ENCODE peak calls at places on chromosomes 12 and 14, in four cellular contexts. A, B, J and H are unnamed samples.

GRCh38 chr12:91138337-91138905 is 27.1 kb upstream of the LUM start:
- DNase-seq in A (peak; percentile 55), J (peak; percentile 13), B (no peak), H (no peak)

GRCh38 chr12:111410229-111411186 is 4.8 kb downstream of the SH2B3 start:
- DNase-seq in J (no peak), A (peak; percentile 72), B (no peak), H (peak; percentile 56)

GRCh38 chr12:110135806-110136205 is 11.6 kb downstream of the IFT81 start:
- DNase-seq in J (no peak), A (no peak), B (no peak), H (no peak)

GRCh38 chr12:83216230-83216629 is 529.5 kb downstream of the TMTC2 start:
- DNase-seq in J (no peak), A (no peak), B (no peak), H (no peak)

GRCh38 chr14:92670177-92670576 is 78.2 kb downstream of the LGMN start:
- DNase-seq in B (no peak), J (no peak), A (peak; percentile 97), H (no peak)

GRCh38 chr12:14828896-14829295 is 14.4 kb downstream of the ART4 start:
- DNase-seq in B (peak; percentile 7), A (peak; percentile 31), J (no peak), H (peak; percentile 28)

GRCh38 chr12:34363050-34363673 is 340.9 kb downstream of the ALG10 start:
- DNase-seq in A (no peak), B (no peak), J (no peak), H (no peak)

GRCh38 chr14:21057803-21058675 is at the start of gene RNASE8:
- DNase-seq in A (peak; percentile 61), B (no peak), J (no peak), H (no peak)

GRCh38 chr12:42780671-42781070 is 191.1 kb upstream of the PRICKLE1 start:
- DNase-seq in A (no peak), B (no peak), J (no peak), H (no peak)

GRCh38 chr14:60274448-60274847 is 25.4 kb downstream of the PPM1A start:
- DNase-seq in J (no peak), A (no peak), B (no peak), H (no peak)
- H3K4me3 ChIP-seq in J (no peak overlapping the region), A (no peak overlapping the region), B (no peak overlapping the region), H (no peak overlapping the region)

DNA sequence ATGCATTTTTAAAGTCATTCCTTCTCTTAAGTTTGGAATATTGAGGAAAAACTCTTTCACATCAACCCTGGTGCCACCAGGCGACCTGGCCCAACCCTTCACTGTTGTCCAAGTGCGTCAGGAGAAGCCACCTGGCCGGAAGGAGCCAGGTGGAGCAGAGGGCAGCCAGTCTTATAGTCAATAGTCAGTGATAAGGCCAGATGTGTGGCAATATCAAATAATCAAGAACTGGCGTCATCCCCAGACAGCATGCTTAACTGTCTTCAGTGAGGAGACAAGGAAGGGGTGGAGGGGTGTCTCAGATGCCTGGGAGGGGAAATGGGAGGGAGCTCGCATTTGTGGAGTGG is 49.1 kb upstream of the FOS start:
- DNase-seq in A (no peak), J (no peak), B (no peak), H (no peak)
- H3K4me3 ChIP-seq in A (no peak overlapping the region), J (no peak overlapping the region), B (no peak overlapping the region), H (no peak overlapping the region)

GRCh38 chr12:130715150-130715995 is 726 bp downstream of the RIMBP2 start:
- DNase-seq in J (peak; percentile 37), B (peak; percentile 29), A (no peak), H (peak; percentile 75)
- H3K4me3 ChIP-seq in J (peak overlapping the region; percentile 55), B (peak overlapping the region; percentile 33), A (no peak overlapping the region), H (peak overlapping the region; percentile 60)

DNA sequence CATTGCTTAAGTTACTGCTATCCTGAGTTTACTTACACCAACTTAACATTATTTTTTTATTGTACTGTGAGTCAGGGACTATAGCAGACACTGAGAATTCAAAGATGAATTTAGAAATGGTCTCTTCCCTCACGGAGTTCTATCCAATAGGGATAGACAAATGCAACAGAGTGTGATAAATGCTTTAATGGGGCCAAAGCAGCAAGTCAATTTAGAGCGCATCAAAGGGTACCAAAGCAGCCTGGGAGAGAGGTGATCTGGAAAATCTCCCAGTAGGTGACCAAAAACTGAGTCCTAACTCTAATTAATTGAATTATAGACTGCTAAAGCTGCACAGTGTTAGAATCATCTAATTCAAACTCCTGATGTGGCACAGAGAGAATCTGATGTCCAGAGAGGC is 2.7 kb downstream of the LIN7A start:
- DNase-seq in A (no peak), B (no peak), J (no peak), H (no peak)
- H3K4me3 ChIP-seq in A (no peak overlapping the region), B (no peak overlapping the region), J (no peak overlapping the region), H (no peak overlapping the region)

GRCh38 chr12:52497975-52498374 is 4.9 kb upstream of the KRT6A start:
- DNase-seq in A (no peak), J (no peak), B (no peak), H (no peak)

GRCh38 chr12:52496590-52497071 is 3.6 kb upstream of the KRT6A start:
- DNase-seq in B (no peak), J (no peak), A (peak; percentile 42), H (peak; percentile 56)

GRCh38 chr12:52495385-52495784 is 2.3 kb upstream of the KRT6A start:
- DNase-seq in J (peak; percentile 59), A (no peak), B (peak; percentile 53), H (peak; percentile 61)

GRCh38 chr12:52494518-52494917 is 1.5 kb upstream of the KRT6A start:
- DNase-seq in J (peak; percentile 42), B (no peak), A (peak; percentile 25), H (no peak)

DNA sequence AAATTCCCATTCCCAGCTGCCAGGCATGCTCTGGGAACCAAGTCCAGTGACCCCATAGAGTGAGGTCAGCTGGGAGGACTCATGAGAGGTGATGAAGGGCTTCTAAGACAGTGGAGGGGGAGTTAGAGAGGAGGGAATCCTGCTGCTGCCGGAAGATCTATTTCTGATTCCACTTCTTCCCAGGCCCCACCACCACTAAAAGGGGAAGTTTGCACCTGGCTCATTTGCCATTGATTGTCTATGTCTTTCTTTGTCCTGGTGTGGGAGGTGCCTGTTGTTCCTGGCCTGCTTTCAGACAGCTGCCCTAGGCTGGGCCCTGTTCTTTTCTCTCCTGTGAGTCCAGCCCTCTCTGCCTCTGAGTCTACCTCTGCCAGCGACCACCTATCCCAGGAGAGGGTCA is 3.0 kb upstream of the KRT6A start:
- DNase-seq in A (no peak), B (peak; percentile 19), J (no peak), H (peak; percentile 12)
- H3K4me3 ChIP-seq in A (no peak overlapping the region), B (no peak overlapping the region), J (no peak overlapping the region), H (no peak overlapping the region)

GRCh38 chr12:9754097-9754964 is 6.4 kb downstream of the CD69 start:
- DNase-seq in A (no peak), J (no peak), B (no peak), H (no peak)

GRCh38 chr12:9752145-9752717 is 8.5 kb downstream of the CD69 start:
- DNase-seq in A (no peak), J (no peak), B (no peak), H (no peak)

GRCh38 chr12:9753042-9753820 is 7.5 kb downstream of the CD69 start:
- DNase-seq in J (no peak), B (no peak), A (no peak), H (no peak)

GRCh38 chr12:9750276-9751203 is 10.2 kb downstream of the CD69 start:
- DNase-seq in A (peak; percentile 70), B (peak; percentile 79), J (peak; percentile 78), H (peak; percentile 74)

DNA sequence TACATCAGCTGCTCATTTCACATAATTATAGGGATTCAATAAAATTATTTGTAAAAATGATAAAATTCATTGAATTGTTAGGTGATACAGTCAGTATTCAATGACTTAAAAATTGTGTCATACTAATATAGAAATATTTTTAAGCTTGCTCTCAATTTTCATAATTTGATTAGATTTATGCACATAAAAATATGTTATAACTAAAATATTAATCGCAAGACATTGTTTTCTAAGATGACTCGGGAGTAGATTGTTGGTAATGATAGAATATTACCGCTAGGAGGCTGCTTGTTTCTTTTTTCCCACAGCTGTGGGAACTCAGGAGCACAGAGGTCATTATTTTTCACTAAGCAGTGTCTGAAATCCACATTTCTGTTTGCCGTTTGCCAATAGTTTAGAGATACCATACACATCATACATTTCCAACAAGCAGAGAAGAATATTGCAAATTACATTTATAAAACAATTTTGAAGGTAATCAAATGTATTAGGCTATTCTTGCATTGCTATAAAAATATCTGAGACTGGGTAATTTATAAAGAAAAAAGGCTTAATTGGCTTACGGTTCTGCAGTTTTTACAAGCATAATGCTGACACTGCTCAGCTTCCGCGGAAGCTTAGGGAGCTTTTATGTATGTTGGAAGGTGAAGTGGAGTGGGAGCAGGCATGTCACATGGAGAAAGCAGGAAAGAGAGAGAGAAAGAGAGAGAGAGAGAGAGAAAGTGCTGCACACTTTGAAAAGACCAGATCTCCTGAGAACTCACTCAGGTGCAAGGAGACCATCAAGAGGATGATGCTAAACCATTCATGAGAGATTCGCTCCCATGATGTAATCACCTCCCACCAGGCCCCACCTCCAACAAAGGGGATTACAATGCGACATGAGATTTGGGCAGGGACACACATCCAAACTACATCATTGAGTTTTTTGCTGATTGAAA is 9.2 kb downstream of the CD69 start:
- DNase-seq in J (no peak), B (peak; percentile 49), A (peak; percentile 22), H (no peak)
- H3K4me3 ChIP-seq in J (no peak overlapping the region), B (no peak overlapping the region), A (no peak overlapping the region), H (no peak overlapping the region)

GRCh38 chr12:54012631-54013398 is 4.0 kb downstream of the HOXC8 start:
- DNase-seq in J (no peak), B (no peak), A (no peak), H (no peak)
- H3K4me3 ChIP-seq in J (no peak overlapping the region), B (no peak overlapping the region), A (no peak overlapping the region), H (no peak overlapping the region)